ENCODE peak calls at places on chromosomes 7 and 10, in nine cellular contexts. Z is spleen, Q is right lobe of liver, O is body of pancreas, V is heart left ventricle, B is NB4, W is sigmoid colon, Y is stomach, C is tibial nerve. H is an unnamed sample.

GRCh38 chr7:80922254-80923049 is 3.6 kb upstream of the SEMA3C start:
- DNase-seq in Y (peak), B (no peak), W (no peak), Z (no peak), V (no peak), Q (no peak), O (no peak), C (no peak), H (no peak)

GRCh38 chr10:103671561-103671960 is 178.1 kb downstream of the NEURL1 start:
- DNase-seq in W (no peak), Y (no peak), V (no peak), Q (no peak), O (no peak), Z (no peak), B (no peak), C (no peak), H (no peak)

GRCh38 chr7:142231716-142232115 is 26.1 kb downstream of the PRSS58 start:
- DNase-seq in V (no peak), W (no peak), Q (no peak), C (no peak), Z (no peak), Y (no peak), O (no peak), B (peak), H (no peak)

GRCh38 chr10:239109-239508 is 103.9 kb downstream of the ZMYND11 start:
- DNase-seq in B (peak), Q (no peak), Y (no peak), O (no peak), V (no peak), C (no peak), Z (no peak), W (no peak), H (no peak)

GRCh38 chr7:155795951-155796350 is 16.3 kb downstream of the SHH start:
- DNase-seq in Q (no peak), Z (peak), Y (no peak), C (no peak), B (no peak), O (no peak), W (no peak), V (no peak), H (no peak)

GRCh38 chr7:33447980-33448379 is 318.6 kb downstream of the BBS9 start:
- DNase-seq in B (no peak), W (no peak), V (no peak), Y (no peak), Q (no peak), C (no peak), Z (no peak), O (no peak), H (peak)

GRCh38 chr10:74445493-74445892 is 294.5 kb downstream of the ADK start:
- DNase-seq in Q (no peak), B (no peak), Z (no peak), V (no peak), O (no peak), W (no peak), Y (no peak), C (no peak), H (no peak)

GRCh38 chr7:46396501-46396900 is 475.4 kb upstream of the IGFBP3 start:
- DNase-seq in Z (no peak), B (no peak), C (no peak), Y (no peak), Q (no peak), V (no peak), O (no peak), W (no peak), H (no peak)

GRCh38 chr10:130215076-130215917 is 79.1 kb downstream of the GLRX3 start:
- DNase-seq in Y (no peak), V (no peak), C (no peak), Z (peak), B (no peak), Q (peak), W (peak), O (no peak), H (no peak)

GRCh38 chr10:16986406-16987128 is 143.0 kb downstream of the CUBN start:
- DNase-seq in C (no peak), Y (no peak), B (no peak), V (no peak), Z (no peak), W (no peak), O (no peak), Q (no peak), H (no peak)

GRCh38 chr10:97319671-97320479 is 804 bp downstream of the FRAT1 start:
- DNase-seq in V (peak), O (peak), Z (peak), Y (peak), C (no peak), W (peak), Q (peak), B (peak), H (peak)

GRCh38 chr10:97318772-97319651 is at the start of gene FRAT1:
- DNase-seq in V (peak), W (peak), C (peak), O (peak), Y (peak), Q (peak), B (peak), Z (peak), H (peak)

GRCh38 chr10:97320480-97321031 is 1.5 kb downstream of the FRAT1 start:
- DNase-seq in Z (peak), C (no peak), Y (peak), W (no peak), V (no peak), O (peak), B (no peak), Q (peak), H (peak)

GRCh38 chr10:97321032-97321806 is 2.1 kb downstream of the FRAT1 start:
- DNase-seq in V (peak), O (peak), Z (peak), W (peak), B (peak), Y (no peak), Q (peak), C (no peak), H (peak)

GRCh38 chr10:97321807-97322195 is 2.7 kb downstream of the FRAT1 start:
- DNase-seq in Y (no peak), V (no peak), W (no peak), B (no peak), C (no peak), Z (no peak), O (no peak), Q (no peak), H (no peak)
- H3K4me3 ChIP-seq in Y (peak), V (peak), W (no peak), B (no peak), C (no peak), Z (no peak), O (no peak), Q (peak), H (no peak)

GRCh38 chr7:7569113-7569527 is 2.4 kb downstream of the MIOS start:
- DNase-seq in C (no peak), B (peak), Z (no peak), Y (no peak), O (no peak), W (no peak), V (no peak), Q (no peak), H (no peak)
- TF ChIP-seq POLR2A in C (no peak), B (no peak), Z (no peak), Y (no peak), O (no peak), W (no peak), V (no peak), Q (no peak), H (no peak)

GRCh38 chr7:30799976-30800661 is 28.9 kb downstream of the MINDY4 start:
- DNase-seq in Y (no peak), Q (no peak), B (no peak), W (no peak), C (no peak), O (no peak), V (no peak), Z (no peak), H (no peak)
- TF ChIP-seq CTCF in Y (no peak), Q (no peak), B (no peak), W (no peak), C (no peak), O (no peak), V (no peak), Z (no peak), H (no peak)

GRCh38 chr10:8719971-8720370 is 665.5 kb downstream of the GATA3 start:
- DNase-seq in B (no peak), V (no peak), Q (no peak), O (no peak), Y (no peak), Z (no peak), W (no peak), C (no peak), H (no peak)
- H3K4me3 ChIP-seq in B (no peak), V (no peak), Q (no peak), O (no peak), Y (no peak), Z (no peak), W (no peak), C (no peak), H (no peak)

DNA sequence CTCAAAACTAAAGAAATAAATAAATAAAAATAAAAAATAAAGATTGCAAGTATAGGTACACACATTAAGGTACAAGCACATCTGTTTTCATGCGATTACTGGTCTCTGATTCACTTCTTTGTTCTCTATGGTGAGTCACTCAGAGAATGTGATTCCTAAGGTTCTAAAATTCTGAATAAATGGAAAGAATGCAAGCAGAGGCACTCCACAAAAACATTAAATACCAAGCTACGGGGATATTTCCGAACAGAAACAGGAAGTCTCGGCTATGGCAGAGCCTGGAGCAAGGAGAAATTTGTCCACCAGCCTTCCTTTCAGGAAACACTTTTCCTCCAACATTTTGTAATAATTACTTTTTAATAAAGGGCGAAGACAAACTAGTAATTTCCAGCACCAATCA is 1.4 kb downstream of the VOPP1 start:
- DNase-seq in Y (no peak), V (no peak), W (no peak), C (no peak), B (no peak), Q (no peak), O (no peak), Z (no peak), H (no peak)
- TF ChIP-seq POLR2A in Y (no peak), V (peak), W (no peak), C (no peak), B (no peak), Q (no peak), O (no peak), Z (no peak), H (no peak)

H was measured in adrenal gland.